ENCODE peak calls at places on chromosome 1, in seven cellular contexts. One of them, this sample, is unnamed.
A peak's percentile ranks its signal among the peaks of the same experiment; 100 is the strongest.

GRCh38 chr1:48530727-48531351 is 58.8 kb upstream of the SPATA6 start:
- DNase-seq in MM.1S: peak; percentile 74
- DNase-seq in hepatocyte: peak; percentile 93
- DNase-seq in GM23338: peak; percentile 98
- DNase-seq in PC-3: peak; percentile 81
- DNase-seq in HCT116: peak; percentile 55
- DNase-seq in PC-9: no peak
- DNase-seq in this sample: peak; percentile 51

GRCh38 chr1:193009501-193009900 is 49.7 kb downstream of the UCHL5 start:
- DNase-seq in GM23338: no peak
- DNase-seq in hepatocyte: no peak
- DNase-seq in MM.1S: no peak
- DNase-seq in PC-3: no peak
- DNase-seq in HCT116: no peak
- DNase-seq in PC-9: no peak
- DNase-seq in this sample: no peak

GRCh38 chr1:2861143-2861987 is 59.9 kb upstream of the TTC34 start:
- DNase-seq in MM.1S: no peak
- DNase-seq in PC-9: no peak
- DNase-seq in hepatocyte: no peak
- DNase-seq in HCT116: no peak
- DNase-seq in PC-3: no peak
- DNase-seq in GM23338: no peak
- DNase-seq in this sample: no peak

GRCh38 chr1:38827299-38827698 is 32.3 kb downstream of the RRAGC start:
- DNase-seq in MM.1S: no peak
- DNase-seq in hepatocyte: no peak
- DNase-seq in PC-9: no peak
- DNase-seq in PC-3: no peak
- DNase-seq in HCT116: no peak
- DNase-seq in GM23338: no peak
- DNase-seq in this sample: no peak

GRCh38 chr1:230684998-230685397 is 28.9 kb downstream of the AGT start:
- DNase-seq in PC-3: no peak
- DNase-seq in HCT116: no peak
- DNase-seq in hepatocyte: no peak
- DNase-seq in MM.1S: no peak
- DNase-seq in GM23338: no peak
- DNase-seq in PC-9: no peak
- DNase-seq in this sample: no peak

GRCh38 chr1:116910379-116911165 is 856 bp downstream of the PTGFRN start:
- DNase-seq in PC-9: peak; percentile 38
- DNase-seq in hepatocyte: peak; percentile 64
- DNase-seq in PC-3: peak; percentile 51
- DNase-seq in HCT116: no peak
- DNase-seq in MM.1S: no peak
- DNase-seq in GM23338: peak; percentile 79
- DNase-seq in this sample: peak; percentile 57

GRCh38 chr1:59505596-59506028 is 208.7 kb downstream of the FGGY start:
- DNase-seq in hepatocyte: no peak
- DNase-seq in HCT116: no peak
- DNase-seq in MM.1S: no peak
- DNase-seq in GM23338: no peak
- DNase-seq in PC-3: peak; percentile 23
- DNase-seq in PC-9: no peak
- DNase-seq in this sample: peak; percentile 35

GRCh38 chr1:234968470-234968869 is 160.2 kb downstream of the TOMM20 start:
- DNase-seq in PC-3: no peak
- DNase-seq in GM23338: no peak
- DNase-seq in HCT116: no peak
- DNase-seq in MM.1S: no peak
- DNase-seq in hepatocyte: no peak
- DNase-seq in PC-9: no peak
- DNase-seq in this sample: no peak

GRCh38 chr1:203796223-203796747 is 862 bp downstream of the ZBED6 start:
- DNase-seq in MM.1S: peak; percentile 40
- DNase-seq in hepatocyte: peak; percentile 43
- DNase-seq in PC-9: no peak
- DNase-seq in PC-3: peak; percentile 52
- DNase-seq in GM23338: peak; percentile 63
- DNase-seq in HCT116: no peak
- DNase-seq in this sample: peak; percentile 67

GRCh38 chr1:242468749-242469148 is 55.7 kb downstream of the PLD5 start:
- DNase-seq in hepatocyte: peak; percentile 71
- DNase-seq in HCT116: no peak
- DNase-seq in PC-9: no peak
- DNase-seq in GM23338: no peak
- DNase-seq in MM.1S: no peak
- DNase-seq in PC-3: peak; percentile 21
- DNase-seq in this sample: peak; percentile 10

GRCh38 chr1:53860967-53861411 is 22.9 kb upstream of the NDC1 start:
- DNase-seq in GM23338: peak; percentile 88
- DNase-seq in hepatocyte: peak; percentile 82
- DNase-seq in HCT116: peak; percentile 32
- DNase-seq in MM.1S: peak; percentile 58
- DNase-seq in PC-9: peak; percentile 50
- DNase-seq in PC-3: peak; percentile 78
- DNase-seq in this sample: peak; percentile 79

GRCh38 chr1:88890790-88891317 is 513 bp downstream of the GTF2B start:
- DNase-seq in PC-9: peak; percentile 42
- DNase-seq in MM.1S: peak; percentile 14
- DNase-seq in PC-3: peak; percentile 30
- DNase-seq in GM23338: peak; percentile 60
- DNase-seq in hepatocyte: peak; percentile 38
- DNase-seq in HCT116: no peak
- DNase-seq in this sample: peak; percentile 73

GRCh38 chr1:166915941-166916340 is 39.9 kb upstream of the TADA1 start:
- DNase-seq in PC-3: peak; percentile 76
- DNase-seq in hepatocyte: no peak
- DNase-seq in GM23338: no peak
- DNase-seq in MM.1S: no peak
- DNase-seq in HCT116: peak; percentile 59
- DNase-seq in PC-9: no peak
- DNase-seq in this sample: peak; percentile 38

GRCh38 chr1:166925791-166926483 is 49.4 kb downstream of the ILDR2 start:
- DNase-seq in PC-3: peak; percentile 89
- DNase-seq in HCT116: no peak
- DNase-seq in GM23338: peak; percentile 72
- DNase-seq in hepatocyte: no peak
- DNase-seq in MM.1S: no peak
- DNase-seq in PC-9: peak; percentile 50
- DNase-seq in this sample: peak; percentile 26

GRCh38 chr1:166924829-166925541 is 48.9 kb upstream of the TADA1 start:
- DNase-seq in MM.1S: no peak
- DNase-seq in GM23338: no peak
- DNase-seq in HCT116: no peak
- DNase-seq in PC-3: no peak
- DNase-seq in PC-9: no peak
- DNase-seq in hepatocyte: no peak
- DNase-seq in this sample: no peak

GRCh38 chr1:166918618-166919017 is 42.6 kb upstream of the TADA1 start:
- DNase-seq in PC-9: no peak
- DNase-seq in PC-3: no peak
- DNase-seq in MM.1S: no peak
- DNase-seq in HCT116: no peak
- DNase-seq in GM23338: no peak
- DNase-seq in hepatocyte: no peak
- DNase-seq in this sample: no peak

GRCh38 chr1:166920561-166921475 is 44.8 kb upstream of the TADA1 start:
- DNase-seq in GM23338: peak; percentile 79
- DNase-seq in MM.1S: no peak
- DNase-seq in hepatocyte: peak; percentile 44
- DNase-seq in PC-3: no peak
- DNase-seq in PC-9: no peak
- DNase-seq in HCT116: no peak
- DNase-seq in this sample: peak; percentile 9
- TF ChIP-seq EZH2 in GM23338: peak; percentile 70
- TF ChIP-seq EZH2 in MM.1S: no peak
- TF ChIP-seq EZH2 in hepatocyte: peak; percentile 93
- TF ChIP-seq EZH2 in PC-3: no peak
- TF ChIP-seq EZH2 in PC-9: no peak
- TF ChIP-seq EZH2 in HCT116: no peak
- TF ChIP-seq EZH2 in this sample: no peak

GRCh38 chr1:179437171-179437570 is 71.4 kb downstream of the AXDND1 start:
- DNase-seq in hepatocyte: no peak
- DNase-seq in GM23338: no peak
- DNase-seq in MM.1S: no peak
- DNase-seq in PC-3: no peak
- DNase-seq in PC-9: no peak
- DNase-seq in HCT116: no peak
- DNase-seq in this sample: no peak
- H3K9me2 ChIP-seq in hepatocyte: no peaks in the 10 kb centered on the region
- H3K9me2 ChIP-seq in GM23338: peaks cover 4% of the 10 kb centered on the region
- H3K9me2 ChIP-seq in MM.1S: no peaks in the 10 kb centered on the region
- H3K9me2 ChIP-seq in PC-3: no peaks in the 10 kb centered on the region
- H3K9me2 ChIP-seq in PC-9: no peaks in the 10 kb centered on the region
- H3K9me2 ChIP-seq in HCT116: no peaks in the 10 kb centered on the region
- H3K9me2 ChIP-seq in this sample: no peaks in the 10 kb centered on the region

DNA sequence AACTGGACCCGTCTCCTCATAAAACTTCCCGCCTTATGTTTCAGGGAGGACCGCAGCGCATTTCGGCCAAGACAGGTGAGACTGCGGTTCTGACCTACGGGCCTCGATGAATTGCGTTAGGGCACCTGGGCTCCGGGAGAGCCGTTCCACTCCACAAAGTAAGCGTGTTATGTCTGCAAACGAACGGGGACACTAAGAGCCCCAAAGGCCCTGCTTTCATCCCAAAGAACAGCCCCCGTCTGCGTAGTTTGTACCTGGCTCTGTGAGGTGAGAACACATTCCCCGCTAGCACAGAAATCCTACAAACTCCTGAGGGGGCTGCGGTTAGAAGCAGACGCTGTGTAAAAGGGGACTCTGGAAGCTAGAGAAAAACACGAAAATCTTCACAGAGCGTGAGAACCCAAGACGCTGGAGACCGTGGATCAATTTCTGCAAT is 41.6 kb upstream of the PPIAL4F start:
- DNase-seq in hepatocyte: peak; percentile 5
- DNase-seq in GM23338: peak; percentile 30
- DNase-seq in PC-9: no peak
- DNase-seq in PC-3: no peak
- DNase-seq in MM.1S: peak; percentile 24
- DNase-seq in HCT116: no peak
- DNase-seq in this sample: no peak
- TF ChIP-seq EZH2 in hepatocyte: no peak
- TF ChIP-seq EZH2 in GM23338: no peak
- TF ChIP-seq EZH2 in PC-9: no peak
- TF ChIP-seq EZH2 in PC-3: no peak
- TF ChIP-seq EZH2 in MM.1S: no peak
- TF ChIP-seq EZH2 in HCT116: no peak
- TF ChIP-seq EZH2 in this sample: no peak

GRCh38 chr1:31552489-31552888 is 23.8 kb upstream of the TINAGL1 start:
- DNase-seq in HCT116: no peak
- DNase-seq in PC-3: no peak
- DNase-seq in GM23338: no peak
- DNase-seq in PC-9: no peak
- DNase-seq in MM.1S: no peak
- DNase-seq in hepatocyte: no peak
- DNase-seq in this sample: no peak

GRCh38 chr1:31551206-31551605 is 25.1 kb upstream of the TINAGL1 start:
- DNase-seq in MM.1S: no peak
- DNase-seq in PC-9: peak; percentile 29
- DNase-seq in GM23338: no peak
- DNase-seq in HCT116: no peak
- DNase-seq in hepatocyte: no peak
- DNase-seq in PC-3: peak; percentile 6
- DNase-seq in this sample: no peak

GRCh38 chr1:31559715-31560114 is 16.6 kb upstream of the TINAGL1 start:
- DNase-seq in MM.1S: no peak
- DNase-seq in GM23338: no peak
- DNase-seq in HCT116: no peak
- DNase-seq in hepatocyte: no peak
- DNase-seq in PC-9: no peak
- DNase-seq in PC-3: no peak
- DNase-seq in this sample: no peak

GRCh38 chr1:31560394-31560793 is 15.9 kb upstream of the TINAGL1 start:
- DNase-seq in GM23338: no peak
- DNase-seq in MM.1S: no peak
- DNase-seq in hepatocyte: no peak
- DNase-seq in HCT116: no peak
- DNase-seq in PC-9: no peak
- DNase-seq in PC-3: no peak
- DNase-seq in this sample: no peak

GRCh38 chr1:31556481-31557006 is 19.8 kb upstream of the TINAGL1 start:
- DNase-seq in MM.1S: no peak
- DNase-seq in PC-9: no peak
- DNase-seq in hepatocyte: no peak
- DNase-seq in HCT116: no peak
- DNase-seq in GM23338: no peak
- DNase-seq in PC-3: no peak
- DNase-seq in this sample: no peak
- H3K9me2 ChIP-seq in MM.1S: no peaks in the 10 kb centered on the region
- H3K9me2 ChIP-seq in PC-9: no peaks in the 10 kb centered on the region
- H3K9me2 ChIP-seq in hepatocyte: no peaks in the 10 kb centered on the region
- H3K9me2 ChIP-seq in HCT116: no peaks in the 10 kb centered on the region
- H3K9me2 ChIP-seq in GM23338: no peaks in the 10 kb centered on the region
- H3K9me2 ChIP-seq in PC-3: no peaks in the 10 kb centered on the region
- H3K9me2 ChIP-seq in this sample: no peaks in the 10 kb centered on the region

DNA sequence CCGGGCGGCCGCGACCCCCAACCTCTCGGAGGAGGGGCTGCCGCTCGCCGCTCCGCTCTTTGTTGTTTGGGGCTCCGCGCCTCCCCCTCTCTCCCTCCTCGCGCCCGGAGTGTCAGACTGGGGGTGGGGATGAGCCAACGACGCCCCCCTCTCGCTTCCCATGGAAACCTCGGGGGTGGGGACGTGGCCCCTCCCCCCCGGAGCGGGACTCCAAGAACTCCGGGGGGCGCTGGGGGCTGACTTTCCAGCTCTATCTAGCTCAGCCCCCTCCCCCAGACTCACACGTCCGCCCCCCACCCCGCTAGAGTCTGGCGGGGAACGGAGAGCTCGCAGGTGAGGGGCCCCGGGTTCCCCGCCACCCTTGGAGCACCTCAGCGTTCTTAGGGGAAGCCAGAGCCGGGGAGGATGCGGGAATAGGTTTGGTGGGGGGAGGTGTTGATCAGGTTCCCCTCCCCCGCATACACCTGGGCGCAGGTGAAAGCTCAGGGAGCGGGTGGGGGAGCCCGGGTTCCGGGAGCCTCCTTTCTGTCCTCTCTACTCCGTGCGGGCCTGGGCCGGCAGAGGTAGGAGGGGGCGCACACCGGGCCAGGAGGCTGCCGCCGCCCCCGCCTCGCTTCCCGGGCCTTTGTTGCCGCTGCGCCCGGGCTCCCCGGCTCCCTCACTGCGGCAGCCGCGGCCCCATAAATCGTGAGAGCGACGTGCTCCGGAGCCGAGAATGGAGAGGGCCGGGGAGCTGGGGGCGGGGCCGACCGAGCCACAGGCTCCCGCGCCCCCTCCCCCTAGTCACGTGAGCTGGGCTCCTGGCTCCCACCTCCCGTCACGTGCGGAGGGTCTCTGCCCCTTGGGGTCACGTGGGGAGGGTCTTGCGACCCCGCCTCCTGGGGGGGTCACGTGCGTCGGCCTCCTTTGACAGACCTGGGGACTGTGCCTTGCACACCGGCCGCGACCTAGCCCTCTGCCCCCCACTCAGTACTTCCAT is 1.9 kb downstream of the EFNA3 start:
- DNase-seq in PC-3: peak; percentile 30
- DNase-seq in HCT116: no peak
- DNase-seq in MM.1S: peak; percentile 32
- DNase-seq in PC-9: peak; percentile 28
- DNase-seq in hepatocyte: peak; percentile 84
- DNase-seq in GM23338: peak; percentile 98
- DNase-seq in this sample: peak; percentile 47
- TF ChIP-seq EZH2 in PC-3: no peak
- TF ChIP-seq EZH2 in HCT116: no peak
- TF ChIP-seq EZH2 in MM.1S: no peak
- TF ChIP-seq EZH2 in PC-9: peak; percentile 29
- TF ChIP-seq EZH2 in hepatocyte: no peak
- TF ChIP-seq EZH2 in GM23338: peak; percentile 13
- TF ChIP-seq EZH2 in this sample: peak; percentile 68